ENCODE peak calls at places on chromosome 15, in eight cellular contexts. B is effector memory CD4-positive, alpha-beta T cell; D is A549; X is endothelial cell of umbilical vein; C is skeletal muscle cell; E is tibial artery; T is breast epithelium; G is aorta. I is an unnamed sample.
A peak's percentile ranks its signal among the peaks of the same experiment; 100 is the strongest.

GRCh38 chr15:59273266-59273665 is 66.6 kb downstream of the LDHAL6B start:
- DNase-seq in B (no peak), D (peak; percentile 91), X (no peak), C (no peak), E (no peak), T (no peak), G (no peak), I (no peak)

GRCh38 chr15:65312400-65312916 is 8.0 kb downstream of the RNU5B-1 start:
- DNase-seq in B (no peak), D (no peak), X (no peak), C (no peak), E (no peak), T (no peak), G (no peak), I (no peak)

GRCh38 chr15:40859206-40859851 is 14.7 kb downstream of the RHOV start:
- DNase-seq in B (peak; percentile 62), D (peak; percentile 88), X (peak; percentile 73), C (no peak), E (peak; percentile 56), T (peak; percentile 79), G (peak; percentile 78), I (peak; percentile 83)

GRCh38 chr15:87610366-87610765 is 646.2 kb downstream of the NTRK3 start:
- DNase-seq in B (no peak), D (no peak), X (peak; percentile 65), C (no peak), E (no peak), T (no peak), G (no peak), I (no peak)

GRCh38 chr15:63041982-63042878 is at the start of gene TPM1:
- DNase-seq in B (no peak), D (peak; percentile 92), X (peak; percentile 91), C (no peak), E (peak; percentile 93), T (peak; percentile 92), G (peak; percentile 94), I (no peak)

GRCh38 chr15:98789020-98789419 is 140.7 kb downstream of the IGF1R start:
- DNase-seq in B (no peak), D (no peak), X (no peak), C (no peak), E (no peak), T (no peak), G (no peak), I (no peak)

GRCh38 chr15:60005352-60006202 is 1.5 kb downstream of the FOXB1 start:
- DNase-seq in B (no peak), D (no peak), X (no peak), C (no peak), E (no peak), T (no peak), G (no peak), I (no peak)

GRCh38 chr15:74835312-74835823 is 7.6 kb downstream of the ULK3 start:
- DNase-seq in B (no peak), D (peak; percentile 80), X (peak; percentile 51), C (no peak), E (no peak), T (no peak), G (peak; percentile 67), I (no peak)

GRCh38 chr15:42035362-42035761 is 14.5 kb upstream of the PLA2G4E start:
- DNase-seq in B (no peak), D (no peak), X (no peak), C (no peak), E (no peak), T (no peak), G (no peak), I (no peak)

GRCh38 chr15:74769463-74770025 is 12.3 kb upstream of the CSK start:
- DNase-seq in B (no peak), D (no peak), X (no peak), C (no peak), E (no peak), T (no peak), G (peak; percentile 22), I (no peak)

GRCh38 chr15:55915876-55916567 is 77.4 kb downstream of the NEDD4 start:
- DNase-seq in B (no peak), D (no peak), X (no peak), C (no peak), E (no peak), T (no peak), G (no peak), I (no peak)

GRCh38 chr15:34804113-34804512 is 8.8 kb upstream of the ACTC1 start:
- DNase-seq in B (no peak), D (no peak), X (no peak), C (no peak), E (no peak), T (no peak), G (no peak), I (no peak)

GRCh38 chr15:60379466-60380274 is 18.1 kb downstream of the ANXA2 start:
- DNase-seq in B (no peak), D (peak; percentile 95), X (no peak), C (peak; percentile 94), E (no peak), T (peak; percentile 67), G (no peak), I (no peak)

GRCh38 chr15:78244101-78244500 is 9.7 kb upstream of the ACSBG1 start:
- DNase-seq in B (no peak), D (no peak), X (no peak), C (no peak), E (no peak), T (no peak), G (no peak), I (no peak)

GRCh38 chr15:29278436-29279099 is 8.9 kb upstream of the NSMCE3 start:
- DNase-seq in B (no peak), D (no peak), X (no peak), C (peak; percentile 82), E (no peak), T (no peak), G (no peak), I (no peak)

GRCh38 chr15:82894971-82895520 is 57.5 kb downstream of the HOMER2 start:
- DNase-seq in B (no peak), D (no peak), X (no peak), C (peak; percentile 63), E (no peak), T (no peak), G (no peak), I (no peak)

GRCh38 chr15:98567951-98568350 is 80.4 kb upstream of the IGF1R start:
- DNase-seq in B (no peak), D (no peak), X (no peak), C (no peak), E (no peak), T (no peak), G (no peak), I (no peak)

GRCh38 chr15:77497108-77497737 is 76.5 kb downstream of the HMG20A start:
- DNase-seq in B (no peak), D (no peak), X (no peak), C (no peak), E (no peak), T (peak; percentile 79), G (peak; percentile 89), I (no peak)

GRCh38 chr15:73950479-73951043 is 24.3 kb downstream of the LOXL1 start:
- DNase-seq in B (no peak), D (no peak), X (no peak), C (no peak), E (no peak), T (no peak), G (peak; percentile 43), I (no peak)

GRCh38 chr15:46892621-46893160 is 824.6 kb upstream of the SEMA6D start:
- DNase-seq in B (no peak), D (no peak), X (no peak), C (no peak), E (no peak), T (no peak), G (no peak), I (no peak)

GRCh38 chr15:78129098-78130011 is 1.9 kb downstream of the CIB2 start:
- DNase-seq in B (no peak), D (no peak), X (no peak), C (no peak), E (no peak), T (no peak), G (no peak), I (no peak)

GRCh38 chr15:43067717-43068461 is 37.9 kb downstream of the UBR1 start:
- DNase-seq in B (no peak), D (no peak), X (no peak), C (peak; percentile 4), E (no peak), T (no peak), G (no peak), I (peak; percentile 11)
- H3K4me3 ChIP-seq in B (no peak overlapping the region), D (no peak overlapping the region), X (no peak overlapping the region), C (no peak overlapping the region), E (no peak overlapping the region), T (no peak overlapping the region), G (no peak overlapping the region), I (no peak overlapping the region)

GRCh38 chr15:31084176-31084575 is 17.3 kb downstream of the TRPM1 start:
- DNase-seq in B (no peak), D (no peak), X (no peak), C (no peak), E (no peak), T (no peak), G (no peak), I (no peak)
- H3K4me3 ChIP-seq in B (no peak overlapping the region), D (no peak overlapping the region), X (no peak overlapping the region), C (no peak overlapping the region), E (no peak overlapping the region), T (no peak overlapping the region), G (no peak overlapping the region), I (no peak overlapping the region)

GRCh38 chr15:25858952-25859760 is 4.0 kb downstream of the ATP10A start:
- DNase-seq in B (no peak), D (no peak), X (no peak), C (no peak), E (no peak), T (no peak), G (no peak), I (no peak)

GRCh38 chr15:25859838-25860645 is 3.1 kb downstream of the ATP10A start:
- DNase-seq in B (no peak), D (no peak), X (no peak), C (no peak), E (peak; percentile 58), T (peak; percentile 77), G (peak; percentile 62), I (no peak)

GRCh38 chr15:25862469-25863066 is 559 bp downstream of the ATP10A start:
- DNase-seq in B (no peak), D (peak; percentile 53), X (no peak), C (no peak), E (no peak), T (no peak), G (peak; percentile 62), I (no peak)

GRCh38 chr15:25862087-25862468 is 1.0 kb downstream of the ATP10A start:
- DNase-seq in B (no peak), D (peak; percentile 35), X (no peak), C (no peak), E (no peak), T (no peak), G (peak; percentile 51), I (no peak)

GRCh38 chr15:25860885-25861866 is 2.0 kb downstream of the ATP10A start:
- DNase-seq in B (no peak), D (no peak), X (no peak), C (no peak), E (no peak), T (no peak), G (peak; percentile 53), I (peak; percentile 61)
- H3K4me3 ChIP-seq in B (peak overlapping the region; percentile 81), D (peak overlapping the region; percentile 70), X (no peak overlapping the region), C (peak overlapping the region; percentile 65), E (peak overlapping the region; percentile 82), T (peak overlapping the region; percentile 76), G (peak overlapping the region; percentile 64), I (peak overlapping the region; percentile 16)

DNA sequence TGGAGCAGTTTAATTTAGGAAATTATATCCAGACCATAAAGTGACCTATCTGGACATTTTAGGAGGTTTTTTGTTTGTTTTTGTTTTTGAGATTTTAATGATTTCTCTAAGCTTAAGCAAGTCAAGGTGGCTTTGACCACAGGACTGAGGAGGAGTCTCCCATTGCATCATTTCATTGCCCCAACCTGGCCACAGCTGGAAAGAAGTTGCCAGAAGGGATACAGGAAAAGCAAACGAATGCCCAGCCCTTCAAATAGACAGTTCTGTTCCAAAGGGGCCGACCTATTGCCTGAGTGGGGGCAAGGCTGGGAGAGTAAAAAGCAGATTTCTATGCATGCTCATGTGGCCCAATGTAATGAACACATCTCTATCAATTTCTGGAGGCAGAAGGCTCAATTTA is 12.0 kb upstream of the ONECUT1 start:
- DNase-seq in B (no peak), D (no peak), X (no peak), C (no peak), E (no peak), T (no peak), G (no peak), I (no peak)
- H3K4me3 ChIP-seq in B (no peak overlapping the region), D (no peak overlapping the region), X (no peak overlapping the region), C (no peak overlapping the region), E (no peak overlapping the region), T (no peak overlapping the region), G (no peak overlapping the region), I (no peak overlapping the region)

I was measured in Jurkat, Clone E6-1.